ENCODE peak calls at places on chromosomes 5 and 9, in six cellular contexts. Z is cardiac fibroblast, M is PC-9, E is tibial nerve, K is H9, Q is bronchial epithelial cell. L is an unnamed sample.

GRCh38 chr5:109713453-109713852 is 23.7 kb downstream of the MAN2A1 start:
- DNase-seq in Q (no peak), E (no peak), Z (no peak), M (no peak), K (no peak), L (no peak)

GRCh38 chr5:79990598-79991507 is at the start of gene MTX3:
- DNase-seq in Z (peak; percentile 85), M (peak; percentile 77), E (peak; percentile 83), Q (peak; percentile 65), K (peak; percentile 87), L (peak; percentile 92)

GRCh38 chr9:99269429-99269828 is 47.3 kb downstream of the SEC61B start:
- DNase-seq in Z (peak; percentile 61), Q (peak; percentile 35), M (no peak), E (no peak), K (no peak), L (no peak)

GRCh38 chr5:61790678-61791077 is 458.6 kb downstream of the ZSWIM6 start:
- DNase-seq in Z (no peak), K (no peak), Q (peak; percentile 72), E (no peak), M (no peak), L (no peak)

GRCh38 chr5:150559088-150559487 is 51.2 kb downstream of the NDST1 start:
- DNase-seq in Q (no peak), K (no peak), Z (no peak), E (no peak), M (no peak), L (no peak)

GRCh38 chr9:133054194-133054890 is 7.4 kb upstream of the CEL start:
- DNase-seq in M (no peak), E (no peak), K (no peak), Q (no peak), Z (no peak), L (no peak)

GRCh38 chr9:73426226-73426625 is 274.6 kb downstream of the ANXA1 start:
- DNase-seq in M (no peak), E (no peak), Q (no peak), K (no peak), Z (no peak), L (no peak)

GRCh38 chr5:59390074-59390659 is 503.4 kb downstream of the PDE4D start:
- DNase-seq in E (peak; percentile 58), Z (peak; percentile 46), K (no peak), Q (peak; percentile 28), M (no peak), L (no peak)

GRCh38 chr5:64273276-64273675 is 107.6 kb downstream of the RNF180 start:
- DNase-seq in M (no peak), Z (no peak), K (no peak), E (no peak), Q (peak; percentile 5), L (no peak)

GRCh38 chr5:1232780-1233179 is 7.6 kb downstream of the SLC6A18 start:
- DNase-seq in Z (no peak), M (no peak), Q (no peak), E (no peak), K (no peak), L (no peak)

GRCh38 chr5:1239514-1240251 is 14.5 kb downstream of the SLC6A18 start:
- DNase-seq in M (peak; percentile 34), E (no peak), Z (no peak), K (no peak), Q (no peak), L (no peak)

GRCh38 chr5:1235838-1236237 is 10.7 kb downstream of the SLC6A18 start:
- DNase-seq in Z (no peak), E (no peak), Q (no peak), K (no peak), M (no peak), L (no peak)

GRCh38 chr5:1231354-1231905 is 6.2 kb downstream of the SLC6A18 start:
- DNase-seq in M (no peak), E (no peak), Z (no peak), Q (no peak), K (no peak), L (no peak)

DNA sequence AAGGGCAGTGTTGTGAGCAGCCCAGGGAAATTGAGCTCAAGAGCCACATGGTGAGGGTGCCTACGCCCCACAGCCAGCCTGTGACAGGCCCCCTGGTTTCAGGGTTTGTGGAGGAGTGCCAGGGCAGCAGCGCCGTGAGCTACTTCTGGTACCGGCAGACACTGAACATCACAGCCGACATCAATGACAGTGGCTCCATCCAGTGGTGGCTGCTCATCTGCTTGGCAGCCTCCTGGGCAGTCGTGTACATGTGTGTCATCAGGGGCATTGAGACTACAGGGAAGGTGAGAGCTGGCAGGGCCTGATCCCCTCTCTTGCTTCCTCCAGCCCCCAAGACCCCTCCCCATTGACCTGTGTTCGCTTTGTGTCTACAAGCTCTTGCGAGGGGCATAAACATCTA is 10.2 kb downstream of the SLC6A18 start:
- DNase-seq in M (no peak), Q (no peak), E (no peak), Z (no peak), K (no peak), L (no peak)
- TF ChIP-seq CTCF in M (no peak), Q (no peak), E (no peak), Z (no peak), K (peak; percentile 24), L (no peak)

GRCh38 chr5:41508696-41509398 is 1.6 kb downstream of the PLCXD3 start:
- DNase-seq in E (no peak), K (no peak), M (no peak), Z (peak; percentile 41), Q (no peak), L (no peak)
- TF ChIP-seq CTCF in E (no peak), K (peak; percentile 21), M (no peak), Z (no peak), Q (no peak), L (no peak)

DNA sequence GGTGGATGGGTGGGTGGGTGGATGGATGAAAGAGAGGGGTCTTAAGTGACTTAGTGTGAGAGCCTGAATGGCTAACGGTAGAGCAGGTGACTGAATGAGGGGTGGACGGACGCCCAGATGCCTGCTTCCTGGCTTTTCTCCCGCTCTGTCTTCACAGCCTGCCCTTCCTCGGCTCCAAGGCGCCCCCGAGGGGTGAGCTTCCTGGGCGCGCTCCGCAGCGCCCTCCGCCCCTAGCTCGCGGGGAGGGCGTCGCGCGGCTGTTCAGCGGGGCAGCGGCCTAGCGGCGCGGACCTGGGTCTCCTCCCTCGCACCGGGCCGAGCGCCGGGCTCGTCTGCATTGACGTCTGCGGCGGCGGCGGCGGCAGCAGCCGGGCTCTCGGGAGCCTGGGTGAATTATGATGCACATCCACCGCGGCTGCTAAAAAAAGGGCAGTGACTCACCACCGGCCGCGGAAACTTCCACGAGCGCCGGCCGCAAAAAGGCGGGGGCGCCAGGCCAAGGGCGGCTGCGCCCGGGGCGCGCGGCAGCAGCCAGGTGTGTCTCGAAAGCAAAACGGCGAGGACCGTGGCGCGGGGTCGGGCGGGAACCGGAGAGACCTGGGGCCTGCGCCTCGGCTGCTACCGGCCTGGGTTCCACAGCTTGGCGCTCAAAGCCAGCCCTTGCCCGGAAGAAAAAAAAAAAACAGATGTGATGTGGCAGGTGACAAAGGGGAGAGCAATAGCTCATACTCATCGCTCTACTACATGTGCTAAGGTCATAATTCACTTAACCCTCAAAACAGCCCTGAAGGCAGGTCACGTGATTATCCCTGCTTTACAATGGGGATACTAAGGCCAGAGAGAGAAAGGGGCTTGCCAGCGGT is 143.0 kb upstream of the ADRA1B start:
- DNase-seq in E (peak; percentile 48), M (peak; percentile 83), Q (peak; percentile 72), Z (peak; percentile 89), K (peak; percentile 62), L (peak; percentile 88)
- TF ChIP-seq CTCF in E (no peak), M (peak; percentile 38), Q (peak; percentile 22), Z (no peak), K (peak; percentile 53), L (peak; percentile 41)

DNA sequence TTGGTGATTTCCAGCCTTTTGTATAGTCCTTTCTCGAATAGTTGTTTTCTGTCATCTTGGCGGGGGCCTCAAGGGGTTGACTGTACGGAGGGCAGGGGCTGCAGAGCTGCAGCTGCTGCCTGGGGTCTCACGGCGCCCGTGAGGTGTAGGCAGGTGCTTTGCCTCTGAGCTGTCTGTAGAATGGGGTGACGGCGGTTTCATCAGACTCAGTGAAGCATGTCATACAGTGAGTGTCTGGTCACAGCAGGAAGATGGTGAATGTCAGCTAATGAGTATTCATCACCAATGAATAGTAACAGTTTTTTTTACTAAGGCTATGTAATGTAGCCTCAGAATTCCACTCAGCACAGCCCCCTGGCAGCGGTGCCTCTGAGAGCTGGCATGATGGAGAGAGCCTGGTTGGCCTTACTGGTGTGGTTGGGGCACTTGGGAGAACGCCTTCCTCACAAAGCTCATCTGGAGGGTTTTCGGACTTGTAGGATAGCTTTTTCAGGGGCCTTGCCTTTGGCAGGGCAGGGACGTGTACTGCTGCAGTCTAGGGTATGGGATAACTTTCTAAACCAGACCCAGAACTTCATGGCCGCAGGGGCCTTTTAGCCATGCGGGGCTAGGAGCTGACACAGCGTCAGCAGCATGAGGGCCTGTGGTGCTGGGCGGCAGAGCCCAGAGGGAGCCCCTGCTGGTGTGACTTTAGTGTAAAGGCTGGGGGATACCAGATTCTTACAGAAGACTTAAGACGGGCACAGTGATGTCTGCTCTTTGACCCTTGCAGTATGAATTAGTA is 15.0 kb downstream of the TENT4A start:
- DNase-seq in Q (no peak), K (no peak), E (no peak), M (no peak), Z (no peak), L (no peak)
- TF ChIP-seq CTCF in Q (no peak), K (no peak), E (no peak), M (no peak), Z (no peak), L (no peak)

GRCh38 chr5:138536665-138537315 is 6.2 kb downstream of the ETF1 start:
- DNase-seq in Z (peak; percentile 23), M (no peak), Q (no peak), K (no peak), E (no peak), L (no peak)
- TF ChIP-seq CTCF in Z (peak; percentile 54), M (peak; percentile 49), Q (peak; percentile 41), K (peak; percentile 58), E (no peak), L (peak; percentile 37)

GRCh38 chr9:13209498-13209897 is 70.0 kb downstream of the MPDZ start:
- DNase-seq in K (no peak), E (no peak), Z (peak; percentile 1), M (no peak), Q (no peak), L (no peak)

GRCh38 chr9:13215791-13216554 is 63.5 kb downstream of the MPDZ start:
- DNase-seq in M (no peak), Z (no peak), Q (no peak), E (no peak), K (no peak), L (no peak)

GRCh38 chr9:13213337-13213736 is 66.2 kb downstream of the MPDZ start:
- DNase-seq in K (no peak), Q (peak; percentile 31), M (no peak), E (no peak), Z (peak; percentile 62), L (no peak)

GRCh38 chr9:13213998-13214397 is 65.5 kb downstream of the MPDZ start:
- DNase-seq in M (no peak), Z (no peak), E (no peak), K (no peak), Q (no peak), L (no peak)
- TF ChIP-seq CTCF in M (no peak), Z (no peak), E (no peak), K (no peak), Q (no peak), L (no peak)

GRCh38 chr5:54148062-54148461 is 162.3 kb downstream of the ARL15 start:
- DNase-seq in Q (no peak), K (no peak), E (no peak), Z (peak; percentile 45), M (no peak), L (no peak)
- TF ChIP-seq CTCF in Q (no peak), K (no peak), E (peak; percentile 23), Z (peak; percentile 38), M (no peak), L (peak; percentile 57)

L was measured in osteocyte.